ENCODE peak calls at places on chromosomes 6 and 20, in six cellular contexts. F is breast epithelium, P is transverse colon, O is choroid plexus epithelial cell, A is astrocyte, D is MM.1S. Z is an unnamed sample.
A peak's percentile ranks its signal among the peaks of the same experiment; 100 is the strongest.

GRCh38 chr20:34558320-34559202 is at the start of gene MAP1LC3A:
- DNase-seq in O (peak; percentile 97), F (peak; percentile 95), A (peak; percentile 92), D (no peak), P (peak; percentile 96), Z (peak; percentile 8)

GRCh38 chr20:13468166-13468565 is 170.6 kb downstream of the TASP1 start:
- DNase-seq in A (peak; percentile 12), F (no peak), O (no peak), P (no peak), D (no peak), Z (no peak)

GRCh38 chr6:147200711-147201110 is 3.5 kb upstream of the STXBP5 start:
- DNase-seq in F (no peak), O (no peak), D (no peak), A (no peak), P (no peak), Z (no peak)

GRCh38 chr6:129417416-129418086 is 292.4 kb downstream of the ARHGAP18 start:
- DNase-seq in F (no peak), O (no peak), P (no peak), A (no peak), D (no peak), Z (no peak)

GRCh38 chr6:137926207-137926731 is 59.2 kb downstream of the TNFAIP3 start:
- DNase-seq in D (peak; percentile 46), F (no peak), O (peak; percentile 73), P (no peak), A (peak; percentile 97), Z (no peak)

GRCh38 chr20:19735446-19735845 is 22.6 kb upstream of the RIN2 start:
- DNase-seq in A (peak; percentile 81), F (peak; percentile 67), O (peak; percentile 86), D (no peak), P (peak; percentile 72), Z (no peak)

GRCh38 chr6:166365806-166366205 is 16.9 kb downstream of the MPC1 start:
- DNase-seq in D (peak; percentile 7), P (no peak), O (peak; percentile 20), F (no peak), A (peak; percentile 44), Z (no peak)

GRCh38 chr6:157991067-157991432 is 9.4 kb downstream of the SYNJ2 start:
- DNase-seq in D (no peak), O (no peak), F (no peak), A (no peak), P (no peak), Z (no peak)

GRCh38 chr20:52783769-52784168 is 188.4 kb upstream of the TSHZ2 start:
- DNase-seq in A (no peak), P (no peak), D (no peak), O (no peak), F (no peak), Z (no peak)

GRCh38 chr20:36322131-36322530 is 16.0 kb downstream of the DLGAP4 start:
- DNase-seq in F (no peak), P (no peak), O (no peak), A (no peak), D (no peak), Z (no peak)

GRCh38 chr6:26268659-26269402 is 96.2 kb upstream of the BTN3A2 start:
- DNase-seq in O (peak; percentile 35), A (peak; percentile 71), D (no peak), F (no peak), P (peak; percentile 32), Z (no peak)

GRCh38 chr6:57215260-57215659 is 6.8 kb downstream of the RAB23 start:
- DNase-seq in A (no peak), P (no peak), F (no peak), O (no peak), D (no peak), Z (no peak)

DNA sequence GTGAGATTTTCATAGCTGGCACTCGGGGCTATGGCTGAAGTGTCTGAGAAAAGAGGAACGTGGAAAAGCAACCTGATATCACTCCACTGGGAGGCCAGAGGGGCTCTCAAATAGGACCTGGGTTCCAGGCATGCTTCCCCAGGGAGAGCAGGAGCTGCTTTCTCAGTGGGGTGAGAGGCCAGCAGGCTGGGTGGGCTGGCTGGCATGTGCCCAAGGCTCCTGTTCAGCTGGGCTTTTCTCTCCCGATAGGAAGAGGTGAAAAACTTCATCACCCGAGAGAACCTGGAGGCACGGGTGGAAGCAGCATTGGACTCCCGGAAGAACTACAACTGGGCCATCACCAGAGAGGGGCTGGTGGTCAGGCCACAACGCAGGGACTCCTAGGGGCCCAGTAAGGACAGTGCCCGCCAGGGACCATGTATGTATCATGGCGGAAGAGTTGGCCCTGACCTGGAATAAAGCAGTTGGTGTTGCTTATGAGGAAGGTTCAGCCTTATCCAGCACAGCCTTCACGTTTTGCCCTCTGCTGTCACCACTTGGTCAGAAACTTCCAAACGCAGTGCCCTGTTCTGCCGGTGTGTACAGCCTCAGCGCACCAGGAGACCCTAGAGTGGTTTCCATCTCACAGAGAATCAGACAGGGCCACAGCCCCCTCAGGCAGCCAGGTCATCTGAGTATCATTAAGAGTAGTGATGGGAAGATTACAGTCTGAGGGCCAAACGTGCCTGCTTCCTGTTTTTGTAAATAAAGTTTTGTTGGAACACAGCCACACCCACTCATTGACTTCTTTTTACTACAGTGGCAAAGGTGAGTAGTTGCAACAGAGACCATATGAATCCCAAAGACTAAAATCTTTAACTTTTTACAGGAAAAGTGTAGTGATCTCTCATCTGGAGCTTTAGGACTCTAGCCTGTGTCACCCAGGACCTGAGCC is 1.9 kb downstream of the MRPS26 start:
- DNase-seq in F (no peak), P (no peak), D (no peak), A (no peak), O (no peak), Z (peak; percentile 18)
- H3K4me3 ChIP-seq in F (no peak overlapping the region), P (no peak overlapping the region), D (no peak overlapping the region), A (no peak overlapping the region), O (no peak overlapping the region), Z (peak overlapping the region; percentile 79)

GRCh38 chr6:89952696-89953095 is 58.4 kb downstream of the GJA10 start:
- DNase-seq in F (no peak), A (peak; percentile 92), D (peak; percentile 79), O (peak; percentile 76), P (peak; percentile 12), Z (peak; percentile 56)
- H3K4me3 ChIP-seq in F (no peak overlapping the region), A (peak overlapping the region; percentile 13), D (no peak overlapping the region), O (no peak overlapping the region), P (no peak overlapping the region), Z (no peak overlapping the region)

GRCh38 chr20:50346372-50347347 is 156.0 kb downstream of the CEBPB start:
- DNase-seq in D (no peak), O (peak; percentile 89), A (peak; percentile 73), P (peak; percentile 83), F (peak; percentile 82), Z (peak; percentile 77)
- H3K4me3 ChIP-seq in D (no peak overlapping the region), O (no peak overlapping the region), A (no peak overlapping the region), P (no peak overlapping the region), F (peak overlapping the region; percentile 42), Z (no peak overlapping the region)

GRCh38 chr6:111609827-111610526 is 4.3 kb upstream of the TRAF3IP2 start:
- DNase-seq in A (no peak), P (no peak), F (no peak), O (no peak), D (no peak), Z (no peak)
- H3K4me3 ChIP-seq in A (no peak overlapping the region), P (no peak overlapping the region), F (no peak overlapping the region), O (no peak overlapping the region), D (no peak overlapping the region), Z (no peak overlapping the region)

GRCh38 chr6:16725145-16725864 is 36.0 kb downstream of the ATXN1 start:
- DNase-seq in P (no peak), D (no peak), A (peak; percentile 79), F (no peak), O (peak; percentile 85), Z (no peak)
- H3K4me3 ChIP-seq in P (no peak overlapping the region), D (no peak overlapping the region), A (peak overlapping the region; percentile 23), F (peak overlapping the region; percentile 12), O (peak overlapping the region; percentile 20), Z (no peak overlapping the region)

GRCh38 chr20:46206025-46206424 is 87.9 kb downstream of the CD40 start:
- DNase-seq in D (no peak), A (peak; percentile 14), P (peak; percentile 29), F (no peak), O (peak; percentile 43), Z (peak; percentile 75)

GRCh38 chr20:46205349-46205748 is 87.2 kb downstream of the CD40 start:
- DNase-seq in P (no peak), F (no peak), O (no peak), D (no peak), A (no peak), Z (peak; percentile 26)

GRCh38 chr20:46202758-46203509 is 84.8 kb downstream of the CD40 start:
- DNase-seq in F (no peak), D (no peak), O (no peak), P (no peak), A (no peak), Z (no peak)

GRCh38 chr20:46203510-46203837 is 85.4 kb downstream of the CD40 start:
- DNase-seq in A (no peak), P (no peak), D (no peak), F (no peak), O (no peak), Z (no peak)

DNA sequence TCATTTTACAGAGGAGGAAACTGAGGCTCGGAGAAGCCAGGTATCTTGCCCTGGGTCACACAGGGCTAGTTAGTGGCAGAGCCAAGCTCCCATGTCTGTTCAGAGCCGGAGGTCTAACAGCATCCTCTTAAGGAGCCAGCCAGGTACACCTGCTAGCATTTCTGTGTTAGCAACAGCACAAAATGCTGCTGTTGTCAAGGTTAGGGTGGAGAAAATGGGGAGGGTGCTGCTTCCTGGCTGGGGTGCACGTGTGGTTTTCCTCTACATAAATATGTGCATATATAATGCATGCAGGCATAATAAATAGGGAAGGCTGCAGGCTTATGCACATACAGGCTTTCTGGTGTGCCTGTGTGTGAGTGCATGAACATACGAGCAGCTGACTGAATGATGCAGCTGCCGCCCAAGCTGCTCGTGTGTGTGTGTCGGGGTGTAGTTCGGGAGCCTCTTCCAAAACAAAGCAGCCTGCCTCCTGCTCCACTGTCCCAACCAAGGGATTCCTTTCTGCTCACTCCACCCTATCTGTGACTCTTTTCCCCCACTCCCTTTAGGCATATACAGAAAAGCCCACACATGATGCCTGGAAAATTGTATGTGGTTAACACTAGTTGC is 86.6 kb downstream of the CD40 start:
- DNase-seq in P (no peak), A (no peak), O (no peak), D (no peak), F (no peak), Z (no peak)
- H3K4me3 ChIP-seq in P (no peak overlapping the region), A (no peak overlapping the region), O (no peak overlapping the region), D (no peak overlapping the region), F (no peak overlapping the region), Z (no peak overlapping the region)

Z was measured in HL-60.